ENCODE peak calls at places on chromosome X, in four cellular contexts. X is transverse colon, Z is heart right ventricle, R is Peyer's patch. A is an unnamed sample.

GRCh38 chrX:30327762-30328161 is 18.6 kb upstream of the NR0B1 start:
- DNase-seq in X (no peak), Z (no peak), R (no peak), A (no peak)

GRCh38 chrX:3820170-3820569 is 106.7 kb upstream of the PRKX start:
- DNase-seq in X (no peak), Z (no peak), R (no peak), A (no peak)

GRCh38 chrX:17860179-17860780 is 818 bp downstream of the RAI2 start:
- DNase-seq in X (no peak), Z (peak; percentile 27), R (no peak), A (no peak)

GRCh38 chrX:134798472-134798871 is 140.2 kb upstream of the PLAC1 start:
- DNase-seq in X (no peak), Z (no peak), R (no peak), A (no peak)

GRCh38 chrX:133258481-133258880 is 40.3 kb upstream of the TFDP3 start:
- DNase-seq in X (no peak), Z (no peak), R (no peak), A (no peak)

GRCh38 chrX:107766470-107767140 is 9.0 kb downstream of the TSC22D3 start:
- DNase-seq in X (peak; percentile 25), Z (peak; percentile 31), R (no peak), A (no peak)

GRCh38 chrX:110852180-110852579 is 56.6 kb upstream of the CHRDL1 start:
- DNase-seq in X (no peak), Z (no peak), R (no peak), A (no peak)

GRCh38 chrX:40260123-40260751 is 162.5 kb upstream of the BCOR start:
- DNase-seq in X (no peak), Z (no peak), R (no peak), A (no peak)

GRCh38 chrX:109264878-109265277 is 217.0 kb downstream of the GUCY2F start:
- DNase-seq in X (no peak), Z (no peak), R (no peak), A (no peak)

GRCh38 chrX:39367429-39367828 is 566.2 kb downstream of the MID1IP1 start:
- DNase-seq in X (peak; percentile 14), Z (no peak), R (no peak), A (no peak)

GRCh38 chrX:18789916-18790315 is 82.5 kb downstream of the PPEF1 start:
- DNase-seq in X (no peak), Z (no peak), R (no peak), A (no peak)

GRCh38 chrX:129755779-129756650 is 17.2 kb downstream of the XPNPEP2 start:
- DNase-seq in X (no peak), Z (no peak), R (no peak), A (no peak)

GRCh38 chrX:56068274-56068758 is 163.8 kb upstream of the KLF8 start:
- DNase-seq in X (no peak), Z (no peak), R (peak; percentile 68), A (peak; percentile 26)

GRCh38 chrX:139560221-139560620 is 29.7 kb downstream of the F9 start:
- DNase-seq in X (no peak), Z (no peak), R (no peak), A (no peak)

GRCh38 chrX:139554367-139554766 is 23.8 kb downstream of the F9 start:
- DNase-seq in X (no peak), Z (no peak), R (no peak), A (peak; percentile 15)

GRCh38 chrX:139563251-139563650 is 32.7 kb downstream of the F9 start:
- DNase-seq in X (no peak), Z (no peak), R (no peak), A (no peak)

GRCh38 chrX:139554991-139555675 is 24.6 kb downstream of the F9 start:
- DNase-seq in X (no peak), Z (no peak), R (no peak), A (peak; percentile 4)

GRCh38 chrX:139559383-139560042 is 29.0 kb downstream of the F9 start:
- DNase-seq in X (peak; percentile 10), Z (no peak), R (no peak), A (peak; percentile 26)
- TF ChIP-seq CTCF in X (peak; percentile 33), Z (peak; percentile 58), R (no peak), A (peak; percentile 55)

DNA sequence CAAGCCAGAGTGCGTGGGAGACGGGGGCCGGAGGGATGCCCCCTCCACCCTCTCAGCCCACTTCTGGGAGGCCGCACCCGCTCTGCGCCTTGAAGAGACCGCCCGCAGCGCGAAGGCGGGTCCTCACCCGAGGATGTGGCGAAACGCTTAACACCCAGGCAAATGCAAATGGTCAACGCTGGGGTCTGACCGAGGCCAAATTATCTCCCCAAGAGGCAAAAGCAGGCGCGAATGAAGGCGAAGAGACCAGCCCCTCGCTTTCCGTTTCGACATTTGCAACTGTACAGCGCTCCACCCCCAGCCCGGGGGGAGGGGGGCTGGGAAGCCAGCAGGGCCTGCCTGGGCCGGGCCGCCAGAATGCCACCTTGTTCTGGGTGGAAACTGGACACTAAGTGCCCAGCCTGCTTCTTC is 137.7 kb upstream of the ZIC3 start:
- DNase-seq in X (no peak), Z (no peak), R (no peak), A (no peak)
- H3K27me3 ChIP-seq in X (peaks cover 63% of the 10 kb centered on the region), Z (peaks cover 68% of the 10 kb centered on the region), R (no peaks in the 10 kb centered on the region), A (no peaks in the 10 kb centered on the region)

GRCh38 chrX:48574270-48575266 is at the start of gene RBM3:
- DNase-seq in X (peak; percentile 94), Z (peak; percentile 91), R (peak; percentile 88), A (peak; percentile 92)
- TF ChIP-seq CTCF in X (peak; percentile 38), Z (peak; percentile 63), R (no peak), A (peak; percentile 38)

DNA sequence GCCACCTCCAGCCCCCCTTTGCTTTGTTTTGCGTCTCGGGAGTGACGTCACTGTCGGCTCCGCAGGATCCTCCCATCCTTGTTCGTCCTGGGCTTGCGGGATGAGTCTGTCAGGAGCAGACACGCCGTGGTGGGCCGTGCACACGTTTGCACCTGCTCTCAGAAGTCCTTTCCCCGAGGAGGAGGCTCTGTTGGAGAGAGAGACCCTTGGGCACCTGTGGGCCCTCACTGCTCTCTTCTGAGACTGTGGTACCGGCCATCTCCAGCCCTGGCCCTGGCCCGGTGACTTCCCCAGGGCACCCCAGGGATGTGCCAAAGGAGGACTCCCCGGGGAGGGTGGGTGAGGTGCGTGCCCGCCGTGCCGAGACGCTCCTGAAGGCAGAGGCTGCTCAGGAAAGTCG is 76.1 kb upstream of the PPP2R3B start:
- DNase-seq in X (no peak), Z (no peak), R (no peak), A (no peak)
- H3K27me3 ChIP-seq in X (no peaks in the 10 kb centered on the region), Z (no peaks in the 10 kb centered on the region), R (no peaks in the 10 kb centered on the region), A (no peaks in the 10 kb centered on the region)

GRCh38 chrX:136880003-136880451 is 498 bp downstream of the RBMX start:
- DNase-seq in X (peak; percentile 19), Z (peak; percentile 18), R (no peak), A (no peak)

GRCh38 chrX:136879001-136879667 is 1.4 kb downstream of the RBMX start:
- DNase-seq in X (no peak), Z (no peak), R (no peak), A (no peak)

GRCh38 chrX:136880452-136881013 is at the start of gene RBMX:
- DNase-seq in X (peak; percentile 92), Z (peak; percentile 79), R (peak; percentile 87), A (peak; percentile 86)

DNA sequence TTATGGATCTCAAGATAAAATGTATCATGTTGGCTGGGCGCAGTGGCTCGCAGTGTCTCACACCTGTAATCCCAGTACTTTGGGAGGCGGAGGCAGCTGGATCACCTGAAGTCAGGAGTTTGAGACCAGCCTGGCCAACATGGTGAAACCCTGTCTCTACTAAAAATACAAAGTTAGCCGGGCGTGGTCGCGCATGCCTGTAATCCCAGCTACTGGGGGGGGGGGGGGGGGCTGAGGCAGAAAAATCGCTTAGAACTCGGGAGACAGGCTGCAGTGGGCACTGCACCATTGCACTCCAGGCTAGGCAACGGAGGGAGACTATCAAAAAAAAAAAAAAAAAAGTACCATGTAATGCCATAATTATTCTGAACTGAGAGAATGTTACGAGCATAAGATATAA is 2.1 kb downstream of the RBMX start:
- DNase-seq in X (no peak), Z (no peak), R (no peak), A (no peak)
- TF ChIP-seq CTCF in X (no peak), Z (no peak), R (no peak), A (no peak)

GRCh38 chrX:153526801-153527599 is 9.6 kb downstream of the ATP2B3 start:
- DNase-seq in X (no peak), Z (no peak), R (no peak), A (no peak)
- H3K27me3 ChIP-seq in X (no peaks in the 10 kb centered on the region), Z (peaks cover 13% of the 10 kb centered on the region), R (no peaks in the 10 kb centered on the region), A (no peaks in the 10 kb centered on the region)

GRCh38 chrX:87580862-87581261 is 63.3 kb downstream of the KLHL4 start:
- DNase-seq in X (no peak), Z (no peak), R (no peak), A (no peak)

GRCh38 chrX:87582453-87582852 is 64.9 kb downstream of the KLHL4 start:
- DNase-seq in X (no peak), Z (no peak), R (no peak), A (no peak)

GRCh38 chrX:87578978-87579377 is 61.4 kb downstream of the KLHL4 start:
- DNase-seq in X (no peak), Z (no peak), R (no peak), A (no peak)

DNA sequence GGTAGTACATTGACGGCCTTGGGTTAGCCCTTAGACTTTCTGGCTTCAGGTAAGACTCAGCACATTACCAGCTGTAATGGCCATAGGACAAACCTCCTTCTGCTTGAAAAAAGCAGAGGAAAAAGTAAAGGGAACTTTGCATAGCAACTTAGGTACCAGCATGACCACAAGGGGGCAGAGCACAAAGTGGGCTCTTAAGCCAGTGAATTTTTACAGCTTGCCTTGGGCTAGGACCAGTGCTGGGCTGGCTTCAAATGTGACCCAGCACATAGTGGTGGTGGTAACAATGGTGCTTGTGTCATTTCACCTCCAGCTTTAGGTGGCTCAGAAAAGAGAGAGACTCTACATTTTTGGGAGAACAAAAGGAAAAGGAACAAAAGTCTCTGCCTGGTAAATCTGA is 66.1 kb downstream of the KLHL4 start:
- DNase-seq in X (no peak), Z (no peak), R (no peak), A (no peak)
- TF ChIP-seq CTCF in X (no peak), Z (peak; percentile 46), R (no peak), A (peak; percentile 48)

GRCh38 chrX:104334971-104335370 is 80.2 kb upstream of the ESX1 start:
- DNase-seq in X (no peak), Z (no peak), R (no peak), A (no peak)
- H3K27me3 ChIP-seq in X (no peaks in the 10 kb centered on the region), Z (no peaks in the 10 kb centered on the region), R (no peaks in the 10 kb centered on the region), A (no peaks in the 10 kb centered on the region)

DNA sequence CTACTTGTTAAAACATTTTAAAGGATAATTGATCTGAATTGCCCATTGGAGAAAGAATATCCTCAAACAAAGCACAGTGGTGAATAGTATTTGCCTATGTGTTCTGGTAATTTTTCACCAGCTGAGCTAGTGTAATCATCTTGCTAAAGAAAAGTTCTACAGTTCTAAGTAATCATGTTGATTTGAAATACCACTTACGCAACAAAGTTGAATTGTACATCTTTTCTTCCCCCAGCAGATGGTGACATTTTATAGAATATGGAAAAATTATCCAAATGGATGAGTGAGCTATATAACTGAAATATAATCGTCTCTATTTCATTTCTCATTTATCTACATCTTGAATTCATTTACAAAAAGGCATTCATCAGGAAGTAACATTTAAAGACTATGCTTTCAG is 9.7 kb upstream of the ZNF674 start:
- DNase-seq in X (no peak), Z (no peak), R (no peak), A (no peak)
- TF ChIP-seq CTCF in X (no peak), Z (peak; percentile 51), R (no peak), A (no peak)

GRCh38 chrX:115260330-115260729 is 26.4 kb upstream of the LRCH2 start:
- DNase-seq in X (no peak), Z (no peak), R (no peak), A (peak; percentile 15)
- H3K27me3 ChIP-seq in X (no peaks in the 10 kb centered on the region), Z (no peaks in the 10 kb centered on the region), R (no peaks in the 10 kb centered on the region), A (no peaks in the 10 kb centered on the region)